ENCODE peak calls at places on chromosomes 13 and 19, in eight cellular contexts. L is A549, N is hepatocyte, O is neuronal stem cell, Z is GM23248, W is A673, U is DND-41, E is uterus. R is an unnamed sample.
A peak's percentile ranks its signal among the peaks of the same experiment; 100 is the strongest.

GRCh38 chr19:55643003-55643732 is at the start of gene ZNF581:
- DNase-seq in U (peak; percentile 83), Z (peak; percentile 87), O (peak; percentile 73), N (peak; percentile 83), E (peak; percentile 76), W (peak; percentile 90), L (peak; percentile 97), R (peak; percentile 88)

GRCh38 chr13:87671031-87671823 is at the start of gene SLITRK5:
- DNase-seq in W (peak; percentile 90), N (peak; percentile 86), Z (peak; percentile 74), O (peak; percentile 78), L (peak; percentile 59), U (no peak), E (no peak), R (peak; percentile 34)

GRCh38 chr13:68713394-68713793 is 1394.2 kb upstream of the ATXN8OS start:
- DNase-seq in U (no peak), O (peak; percentile 72), W (no peak), L (no peak), E (no peak), N (no peak), Z (no peak), R (no peak)

GRCh38 chr13:95452376-95452775 is 100.1 kb upstream of the CLDN10 start:
- DNase-seq in Z (no peak), O (no peak), N (no peak), W (no peak), U (no peak), L (no peak), E (no peak), R (no peak)

GRCh38 chr19:17456127-17456526 is 4.6 kb downstream of the NXNL1 start:
- DNase-seq in E (no peak), L (no peak), Z (no peak), N (no peak), W (no peak), O (no peak), U (no peak), R (no peak)

GRCh38 chr13:49357694-49358093 is 86.2 kb downstream of the CAB39L start:
- DNase-seq in E (no peak), O (no peak), L (no peak), Z (peak; percentile 87), U (no peak), W (no peak), N (no peak), R (no peak)

GRCh38 chr19:51719251-51719901 is 4.4 kb downstream of the HAS1 start:
- DNase-seq in W (no peak), U (no peak), Z (no peak), N (no peak), O (no peak), E (no peak), L (no peak), R (no peak)

GRCh38 chr19:30144794-30145193 is 202.8 kb downstream of the URI1 start:
- DNase-seq in E (no peak), N (no peak), W (no peak), Z (no peak), O (no peak), L (no peak), U (no peak), R (no peak)

GRCh38 chr13:76425930-76426329 is 460.3 kb downstream of the KCTD12 start:
- DNase-seq in O (no peak), E (no peak), U (no peak), W (peak; percentile 10), N (peak; percentile 8), Z (peak; percentile 73), L (no peak), R (no peak)

GRCh38 chr13:46804391-46804815 is 7.4 kb upstream of the ESD start:
- DNase-seq in Z (peak; percentile 94), W (no peak), N (no peak), O (no peak), L (peak; percentile 14), U (no peak), E (no peak), R (no peak)

DNA sequence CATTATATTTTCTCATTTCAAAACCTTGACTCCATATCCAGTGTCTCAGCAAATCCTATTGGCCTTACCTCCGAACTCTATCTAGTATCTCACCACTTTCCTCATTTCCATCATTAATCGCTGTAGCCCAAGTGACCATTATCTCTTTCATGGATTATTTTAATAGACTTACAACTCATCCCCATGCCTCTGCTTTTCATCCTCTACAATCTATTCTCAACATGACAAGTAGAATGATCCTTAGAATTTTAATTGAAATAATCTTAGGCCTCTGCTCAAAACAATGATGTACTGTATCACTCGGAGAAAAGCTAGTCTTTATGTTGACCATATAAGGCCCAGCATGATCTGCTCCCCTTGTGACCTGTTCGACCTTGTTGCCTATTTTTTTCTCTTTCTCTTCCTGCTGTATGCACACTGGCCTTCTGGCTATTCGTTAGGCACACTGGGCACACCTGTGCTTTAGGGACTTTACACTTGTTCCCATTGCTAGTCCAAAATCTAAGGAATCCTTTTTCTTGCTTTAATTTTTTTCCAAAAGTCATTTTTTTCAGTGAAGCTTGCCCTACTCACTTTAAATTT is 21.4 kb downstream of the DNAJC15 start:
- DNase-seq in W (no peak), U (no peak), O (no peak), E (no peak), Z (no peak), L (no peak), N (no peak), R (no peak)
- H3K27ac ChIP-seq in W (no peak overlapping the region), U (no peak overlapping the region), O (no peak overlapping the region), E (no peak overlapping the region), Z (no peak overlapping the region), L (peak overlapping the region; percentile 84), N (peak overlapping the region; percentile 82), R (no peak overlapping the region)

DNA sequence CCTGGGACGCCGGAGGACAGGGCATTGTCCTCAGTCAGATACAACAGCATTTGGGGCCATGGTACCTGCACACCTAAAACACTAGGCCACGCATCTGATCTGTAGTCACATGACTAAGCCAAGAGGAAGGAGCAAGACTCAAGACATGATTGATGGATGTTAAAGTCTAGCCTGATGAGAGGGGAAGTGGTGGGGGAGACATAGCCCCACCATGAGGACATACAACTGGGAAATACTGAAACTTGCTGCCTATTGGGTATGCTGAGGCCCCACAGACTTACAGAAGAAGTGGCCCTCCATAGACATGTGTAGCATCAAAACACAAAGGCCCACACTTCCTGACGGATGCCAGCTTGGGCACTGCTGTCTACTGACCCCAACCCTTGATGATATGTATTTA is 1.4 kb upstream of the ICAM4 start:
- DNase-seq in N (no peak), L (no peak), Z (no peak), W (no peak), O (no peak), U (no peak), E (no peak), R (no peak)
- H3K4me1 ChIP-seq in N (peaks cover 25% of the 10 kb centered on the region), L (peaks cover 13% of the 10 kb centered on the region), Z (no peaks in the 10 kb centered on the region), W (peaks cover 33% of the 10 kb centered on the region), O (peaks cover 8% of the 10 kb centered on the region), U (peaks cover 23% of the 10 kb centered on the region), E (peaks cover 12% of the 10 kb centered on the region), R (peaks cover 42% of the 10 kb centered on the region)

GRCh38 chr13:24223341-24224231 is 63.1 kb downstream of the SPATA13 start:
- DNase-seq in W (no peak), E (no peak), N (no peak), Z (no peak), O (no peak), U (no peak), L (no peak), R (no peak)
- H3K27ac ChIP-seq in W (no peak overlapping the region), E (no peak overlapping the region), N (no peak overlapping the region), Z (no peak overlapping the region), O (no peak overlapping the region), U (no peak overlapping the region), L (no peak overlapping the region), R (no peak overlapping the region)

DNA sequence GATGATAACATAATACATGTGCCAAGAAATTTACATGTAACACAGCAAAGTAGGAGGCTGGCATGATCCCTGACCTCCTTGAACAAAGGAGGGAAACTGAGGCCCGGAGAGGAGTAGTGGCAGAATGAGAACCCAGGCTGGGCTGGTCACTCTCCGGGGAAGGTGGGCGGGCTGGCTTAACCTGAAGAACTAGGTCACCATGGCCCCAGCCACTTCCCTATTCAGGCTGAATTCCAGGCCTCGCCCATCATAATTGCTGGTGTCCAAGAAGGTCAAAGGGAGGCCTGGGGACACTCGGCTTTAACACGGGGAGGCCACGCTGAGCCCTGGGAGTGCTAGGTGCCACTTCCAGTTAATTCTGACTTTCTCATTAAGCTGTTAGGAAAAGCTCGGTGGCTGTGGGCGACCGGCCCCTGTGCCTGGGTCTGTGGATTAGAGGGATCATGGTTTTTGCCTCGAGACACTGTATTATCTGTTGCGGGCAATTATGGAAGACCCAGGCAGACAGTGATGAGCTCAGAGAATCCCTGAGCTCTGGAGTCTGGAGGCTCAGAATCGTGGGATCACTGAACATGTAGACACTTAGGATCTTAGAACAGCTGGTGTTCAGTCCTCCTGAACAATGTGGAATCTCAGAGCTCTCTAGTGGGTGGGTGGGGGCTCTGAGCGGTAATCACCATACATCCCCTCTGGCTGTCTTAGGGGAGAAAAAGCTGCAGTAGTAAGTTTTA is 5.0 kb upstream of the TINCR start:
- DNase-seq in O (no peak), Z (no peak), U (no peak), W (no peak), E (no peak), L (no peak), N (no peak), R (no peak)
- H3K4me1 ChIP-seq in O (peaks cover under 1% of the 10 kb centered on the region), Z (no peaks in the 10 kb centered on the region), U (no peaks in the 10 kb centered on the region), W (no peaks in the 10 kb centered on the region), E (no peaks in the 10 kb centered on the region), L (no peaks in the 10 kb centered on the region), N (peaks cover 6% of the 10 kb centered on the region), R (no peaks in the 10 kb centered on the region)

GRCh38 chr13:101417501-101417900 is 1.2 kb upstream of the NALCN start:
- DNase-seq in Z (no peak), O (no peak), N (no peak), L (no peak), W (no peak), U (no peak), E (no peak), R (no peak)
- H3K27ac ChIP-seq in Z (no peak overlapping the region), O (no peak overlapping the region), N (no peak overlapping the region), L (no peak overlapping the region), W (no peak overlapping the region), U (no peak overlapping the region), E (no peak overlapping the region), R (no peak overlapping the region)